ENCODE peak calls at places on chromosomes 12 and 14, in seven cellular contexts. L, E, K, F, Y, D and A are unnamed samples.

GRCh38 chr12:131452444-131452860 is 258.4 kb upstream of the SFSWAP start:
- DNase-seq in L (no peak), D (no peak), F (no peak), Y (no peak), K (no peak), E (no peak), A (no peak)

GRCh38 chr12:40969796-40970195 is 218.3 kb upstream of the PDZRN4 start:
- DNase-seq in E (no peak), K (no peak), F (no peak), Y (no peak), L (no peak), D (no peak), A (no peak)

GRCh38 chr12:126936181-126936851 is 1330.7 kb upstream of the TMEM132C start:
- DNase-seq in E (no peak), D (no peak), Y (peak), F (no peak), L (peak), K (no peak), A (peak)

GRCh38 chr14:24895243-24895583 is 154.7 kb downstream of the STXBP6 start:
- DNase-seq in K (no peak), Y (peak), F (no peak), E (no peak), D (no peak), L (no peak), A (no peak)

GRCh38 chr12:10722502-10722904 is 620 bp downstream of the YBX3 start:
- DNase-seq in L (peak), K (peak), E (peak), F (peak), D (peak), Y (peak), A (peak)

GRCh38 chr12:11719678-11720099 is 70.2 kb downstream of the ETV6 start:
- DNase-seq in L (peak), D (peak), E (peak), Y (peak), F (peak), K (no peak), A (peak)

GRCh38 chr12:57152408-57153038 is 5.1 kb upstream of the LRP1-AS start:
- DNase-seq in K (peak), L (no peak), F (no peak), D (peak), Y (peak), E (peak), A (peak)

GRCh38 chr14:79567306-79567705 is 644.0 kb downstream of the DIO2 start:
- DNase-seq in K (no peak), L (no peak), Y (no peak), D (no peak), E (no peak), F (no peak), A (no peak)

GRCh38 chr14:100735271-100735670 is 8.6 kb downstream of the DLK1 start:
- DNase-seq in K (no peak), Y (no peak), F (no peak), D (no peak), L (no peak), E (no peak), A (no peak)

GRCh38 chr12:31236998-31237637 is 88.8 kb downstream of the SINHCAF start:
- DNase-seq in K (no peak), F (no peak), Y (no peak), D (no peak), E (no peak), L (no peak), A (no peak)

GRCh38 chr12:118052324-118053070 is 8.5 kb downstream of the WSB2 start:
- DNase-seq in L (peak), Y (peak), D (peak), E (peak), F (peak), K (peak), A (peak)

GRCh38 chr12:4969405-4969804 is 59.7 kb downstream of the KCNA1 start:
- DNase-seq in E (no peak), F (no peak), K (no peak), L (no peak), D (no peak), Y (no peak), A (no peak)

GRCh38 chr12:34218193-34219045 is 196.1 kb downstream of the ALG10 start:
- DNase-seq in D (peak), L (no peak), E (peak), K (peak), F (no peak), Y (peak), A (peak)

GRCh38 chr12:110223777-110224378 is 57.2 kb upstream of the ATP2A2 start:
- DNase-seq in F (no peak), Y (no peak), D (peak), K (no peak), E (peak), L (no peak), A (no peak)

GRCh38 chr14:69980457-69981414 is 101.5 kb downstream of the SMOC1 start:
- DNase-seq in D (no peak), F (no peak), K (no peak), L (no peak), E (no peak), Y (no peak), A (no peak)

GRCh38 chr12:116236986-116237385 is 40.5 kb downstream of the MED13L start:
- DNase-seq in L (no peak), D (no peak), E (no peak), K (no peak), Y (no peak), F (no peak), A (no peak)

GRCh38 chr12:53495903-53496751 is 3.1 kb downstream of the MAP3K12 start:
- DNase-seq in D (peak), Y (peak), L (no peak), E (peak), F (peak), K (peak), A (peak)

GRCh38 chr12:50520808-50521207 is 16.0 kb downstream of the DIP2B start:
- DNase-seq in K (peak), Y (no peak), L (no peak), F (no peak), D (peak), E (no peak), A (no peak)

GRCh38 chr14:50095895-50096294 is 20.5 kb downstream of the VCPKMT start:
- DNase-seq in L (no peak), D (no peak), E (no peak), K (no peak), Y (no peak), F (no peak), A (no peak)

GRCh38 chr12:76237086-76237701 is 111.0 kb downstream of the BBS10 start:
- DNase-seq in Y (no peak), F (no peak), D (no peak), E (no peak), K (no peak), L (no peak), A (no peak)

GRCh38 chr12:30989754-30990153 is 63.2 kb downstream of the TSPAN11 start:
- DNase-seq in E (no peak), L (no peak), Y (no peak), K (no peak), F (no peak), D (no peak), A (no peak)

GRCh38 chr12:104998423-104999346 is 12.6 kb downstream of the NOPCHAP1 start:
- DNase-seq in D (no peak), F (no peak), E (no peak), K (no peak), Y (no peak), L (no peak), A (no peak)

GRCh38 chr14:59251811-59252771 is 63.6 kb downstream of the DAAM1 start:
- DNase-seq in F (no peak), L (no peak), Y (peak), E (peak), D (peak), K (no peak), A (peak)

GRCh38 chr14:52878469-52878868 is 72.4 kb downstream of the FERMT2 start:
- DNase-seq in Y (peak), L (no peak), D (peak), E (no peak), K (no peak), F (no peak), A (no peak)

GRCh38 chr14:65491274-65491673 is 78.7 kb downstream of the FUT8 start:
- DNase-seq in K (no peak), Y (no peak), D (no peak), F (no peak), E (no peak), L (no peak), A (no peak)

GRCh38 chr12:47870175-47870781 is 34.5 kb downstream of the VDR start:
- DNase-seq in K (no peak), F (no peak), E (peak), D (peak), L (no peak), Y (peak), A (no peak)

GRCh38 chr12:48000878-48001321 is 3.4 kb downstream of the COL2A1 start:
- DNase-seq in Y (peak), K (no peak), F (no peak), D (peak), L (no peak), E (peak), A (peak)

GRCh38 chr14:67241416-67242362 is at the start of gene PALS1:
- DNase-seq in Y (peak), L (no peak), E (peak), K (peak), D (peak), F (peak), A (peak)

GRCh38 chr14:89673499-89674225 is 256.6 kb upstream of the FOXN3 start:
- DNase-seq in L (no peak), Y (peak), K (no peak), E (peak), D (peak), F (no peak), A (peak)

GRCh38 chr12:127388985-127389384 is 878.0 kb upstream of the TMEM132C start:
- DNase-seq in F (no peak), D (no peak), L (no peak), K (no peak), E (no peak), Y (no peak), A (peak)

GRCh38 chr12:118164798-118165486 is 29.0 kb downstream of the PEBP1 start:
- DNase-seq in F (no peak), L (no peak), E (peak), Y (peak), D (peak), K (no peak), A (peak)

GRCh38 chr12:59472273-59472672 is 123.6 kb upstream of the SLC16A7 start:
- DNase-seq in F (no peak), L (no peak), E (no peak), Y (no peak), K (no peak), D (no peak), A (no peak)

GRCh38 chr14:44812672-44813071 is 149.1 kb downstream of the KLHL28 start:
- DNase-seq in E (no peak), K (no peak), Y (no peak), D (no peak), L (no peak), F (no peak), A (no peak)

GRCh38 chr14:48731260-48731659 is 854.9 kb downstream of the RPS29 start:
- DNase-seq in E (no peak), K (no peak), F (no peak), Y (no peak), L (no peak), D (no peak), A (peak)

GRCh38 chr14:54446201-54446693 is 5.1 kb upstream of the CNIH1 start:
- DNase-seq in L (no peak), Y (peak), E (peak), D (peak), K (peak), F (no peak), A (no peak)

DNA sequence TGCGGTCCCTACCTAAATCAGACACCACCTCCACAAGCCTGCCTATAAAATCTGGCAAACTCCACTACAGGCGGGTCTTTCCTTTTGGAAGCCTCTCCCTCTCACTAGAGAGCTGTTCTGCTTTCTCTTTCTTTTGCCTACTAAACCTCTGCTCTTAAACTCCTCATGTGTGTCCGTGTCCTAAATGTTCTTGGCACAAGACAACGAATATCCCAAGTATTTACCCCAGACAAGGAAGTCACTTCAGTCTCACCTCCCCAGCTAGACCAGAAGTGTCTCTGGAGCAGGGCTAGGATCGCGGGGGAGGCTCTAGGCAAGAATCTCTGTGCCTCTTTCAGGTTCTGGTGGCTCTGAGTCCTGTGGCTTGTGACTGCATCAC is 37.2 kb upstream of the FICD start:
- DNase-seq in F (no peak), L (no peak), E (no peak), D (no peak), K (no peak), Y (no peak), A (no peak)
- TF ChIP-seq CTCF in F (no peak), L (no peak), E (no peak), D (no peak), K (no peak), Y (no peak), A (no peak)

DNA sequence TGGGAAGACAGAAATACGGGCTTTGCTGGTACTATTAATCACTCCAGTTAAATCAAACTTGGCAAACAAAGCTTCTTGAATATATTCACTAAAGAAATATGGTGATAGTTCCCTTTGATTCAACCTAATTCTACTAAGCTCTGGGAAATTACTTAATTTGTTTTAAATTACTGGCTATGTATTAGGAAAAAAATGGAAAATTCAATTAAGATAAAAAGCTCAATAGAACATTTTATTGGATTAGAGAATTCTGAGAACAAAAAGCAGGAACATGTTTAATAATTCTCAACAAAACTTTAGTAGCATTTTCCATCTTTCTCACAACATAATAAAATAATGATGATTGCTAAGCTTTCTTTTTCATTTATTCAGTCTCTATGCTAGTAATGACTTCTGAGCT is 30.2 kb downstream of the BDKRB1 start:
- DNase-seq in K (no peak), E (no peak), F (no peak), D (no peak), Y (no peak), L (no peak), A (no peak)
- H3K4me3 ChIP-seq in K (no peak), E (no peak), F (no peak), D (no peak), Y (no peak), L (no peak), A (no peak)

DNA sequence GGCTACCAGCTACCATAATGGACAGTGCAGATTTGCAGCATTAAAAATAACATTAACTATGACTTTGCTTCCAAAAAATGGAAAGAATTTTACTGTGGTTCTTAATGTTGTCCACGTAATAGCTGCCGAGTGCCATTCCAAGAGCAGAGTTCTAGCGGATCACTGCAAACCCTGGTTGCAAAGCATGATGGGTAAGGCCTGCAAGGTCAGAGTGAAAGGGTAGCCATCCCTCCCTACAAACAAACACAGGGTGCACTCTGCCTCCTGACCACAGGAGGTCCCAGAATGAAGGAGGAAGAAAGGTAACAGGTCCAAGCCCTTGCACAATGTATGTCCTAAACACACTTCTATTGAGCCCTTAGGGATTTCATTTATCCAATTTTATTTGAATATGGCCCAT is 157.6 kb downstream of the DPF3 start:
- DNase-seq in E (peak), K (no peak), F (peak), D (peak), Y (peak), L (no peak), A (peak)
- TF ChIP-seq CTCF in E (peak), K (no peak), F (peak), D (no peak), Y (peak), L (no peak), A (no peak)

GRCh38 chr12:125286005-125286727 is 220.9 kb downstream of the AACS start:
- DNase-seq in K (no peak), F (no peak), E (no peak), L (no peak), Y (no peak), D (no peak), A (no peak)

GRCh38 chr12:125292700-125293099 is 227.5 kb downstream of the AACS start:
- DNase-seq in D (no peak), F (no peak), L (no peak), E (no peak), Y (no peak), K (no peak), A (no peak)

GRCh38 chr12:125287155-125287847 is 222.1 kb downstream of the AACS start:
- DNase-seq in K (no peak), L (no peak), F (no peak), E (no peak), Y (no peak), D (no peak), A (no peak)

GRCh38 chr12:125288931-125289928 is 224.0 kb downstream of the AACS start:
- DNase-seq in E (no peak), K (no peak), F (no peak), D (no peak), Y (no peak), L (no peak), A (no peak)

DNA sequence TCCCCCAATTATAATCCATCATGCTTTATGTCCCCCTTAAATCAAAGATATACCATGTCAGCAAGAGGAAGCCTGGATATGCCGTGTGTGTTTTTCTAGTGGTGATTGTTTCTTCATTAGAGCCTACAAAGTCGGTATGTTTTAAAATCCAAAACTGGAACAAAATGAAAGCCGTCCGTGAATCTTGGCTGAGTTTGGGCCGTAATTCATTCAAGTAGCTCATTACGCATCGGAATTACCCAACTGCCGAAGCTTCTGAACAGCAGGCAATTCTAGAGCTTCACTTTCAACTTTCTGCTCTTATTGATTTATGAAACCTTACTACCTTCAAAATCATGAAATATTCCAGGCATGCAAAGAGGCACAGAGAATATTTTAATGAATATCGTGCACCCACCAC is 224.7 kb downstream of the AACS start:
- DNase-seq in K (no peak), Y (no peak), D (no peak), E (no peak), L (no peak), F (no peak), A (no peak)
- H3K4me3 ChIP-seq in K (no peak), Y (no peak), D (no peak), E (no peak), L (no peak), F (no peak), A (no peak)